ENCODE peak calls at places on chromosomes 7 and 10, in nine cellular contexts. One of them, this sample, is unnamed.

GRCh38 chr7:118583651-118584050 is 359.1 kb downstream of the ANKRD7 start:
- DNase-seq in CD4-positive, alpha-beta T cell: no peak
- DNase-seq in retinal pigment epithelial cell: no peak
- DNase-seq in HCT116: no peak
- DNase-seq in HFF-Myc: no peak
- DNase-seq in IMR-90: no peak
- DNase-seq in heart left ventricle: no peak
- DNase-seq in nephron progenitor cell: no peak
- DNase-seq in lung: no peak
- DNase-seq in this sample: no peak

GRCh38 chr10:15515207-15515606 is 144.1 kb upstream of the FAM171A1 start:
- DNase-seq in CD4-positive, alpha-beta T cell: no peak
- DNase-seq in retinal pigment epithelial cell: no peak
- DNase-seq in HCT116: no peak
- DNase-seq in HFF-Myc: peak
- DNase-seq in IMR-90: no peak
- DNase-seq in heart left ventricle: no peak
- DNase-seq in nephron progenitor cell: no peak
- DNase-seq in lung: peak
- DNase-seq in this sample: peak

GRCh38 chr7:28069788-28070187 is 110.8 kb downstream of the JAZF1 start:
- DNase-seq in CD4-positive, alpha-beta T cell: no peak
- DNase-seq in retinal pigment epithelial cell: no peak
- DNase-seq in HCT116: no peak
- DNase-seq in HFF-Myc: peak
- DNase-seq in IMR-90: peak
- DNase-seq in heart left ventricle: peak
- DNase-seq in nephron progenitor cell: no peak
- DNase-seq in lung: peak
- DNase-seq in this sample: peak

GRCh38 chr10:60465801-60466200 is 76.1 kb upstream of the ANK3 start:
- DNase-seq in CD4-positive, alpha-beta T cell: no peak
- DNase-seq in retinal pigment epithelial cell: no peak
- DNase-seq in HCT116: no peak
- DNase-seq in HFF-Myc: no peak
- DNase-seq in IMR-90: peak
- DNase-seq in heart left ventricle: no peak
- DNase-seq in nephron progenitor cell: no peak
- DNase-seq in lung: no peak
- DNase-seq in this sample: peak

GRCh38 chr10:30510184-30510931 is 76.4 kb downstream of the MAP3K8 start:
- DNase-seq in CD4-positive, alpha-beta T cell: no peak
- DNase-seq in retinal pigment epithelial cell: no peak
- DNase-seq in HCT116: no peak
- DNase-seq in HFF-Myc: no peak
- DNase-seq in IMR-90: peak
- DNase-seq in heart left ventricle: no peak
- DNase-seq in nephron progenitor cell: no peak
- DNase-seq in lung: peak
- DNase-seq in this sample: peak

GRCh38 chr10:69800109-69800508 is 1.6 kb upstream of the COL13A1 start:
- DNase-seq in CD4-positive, alpha-beta T cell: no peak
- DNase-seq in retinal pigment epithelial cell: no peak
- DNase-seq in HCT116: peak
- DNase-seq in HFF-Myc: peak
- DNase-seq in IMR-90: peak
- DNase-seq in heart left ventricle: no peak
- DNase-seq in nephron progenitor cell: peak
- DNase-seq in lung: peak
- DNase-seq in this sample: peak

GRCh38 chr10:14570800-14571199 is 203.9 kb downstream of the FAM107B start:
- DNase-seq in CD4-positive, alpha-beta T cell: no peak
- DNase-seq in retinal pigment epithelial cell: no peak
- DNase-seq in HCT116: no peak
- DNase-seq in HFF-Myc: no peak
- DNase-seq in IMR-90: no peak
- DNase-seq in heart left ventricle: no peak
- DNase-seq in nephron progenitor cell: no peak
- DNase-seq in lung: no peak
- DNase-seq in this sample: no peak

GRCh38 chr7:28533731-28534531 is 121.6 kb downstream of the CREB5 start:
- DNase-seq in CD4-positive, alpha-beta T cell: no peak
- DNase-seq in retinal pigment epithelial cell: no peak
- DNase-seq in HCT116: no peak
- DNase-seq in HFF-Myc: no peak
- DNase-seq in IMR-90: peak
- DNase-seq in heart left ventricle: peak
- DNase-seq in nephron progenitor cell: peak
- DNase-seq in lung: no peak
- DNase-seq in this sample: peak

GRCh38 chr7:163298-163695 is 29.1 kb upstream of the FAM20C start:
- DNase-seq in CD4-positive, alpha-beta T cell: no peak
- DNase-seq in retinal pigment epithelial cell: no peak
- DNase-seq in HCT116: no peak
- DNase-seq in HFF-Myc: no peak
- DNase-seq in IMR-90: no peak
- DNase-seq in heart left ventricle: peak
- DNase-seq in nephron progenitor cell: no peak
- DNase-seq in lung: no peak
- DNase-seq in this sample: no peak

GRCh38 chr7:130096243-130096827 is 26.0 kb downstream of the KLHDC10 start:
- DNase-seq in CD4-positive, alpha-beta T cell: no peak
- DNase-seq in retinal pigment epithelial cell: no peak
- DNase-seq in HCT116: no peak
- DNase-seq in HFF-Myc: no peak
- DNase-seq in IMR-90: no peak
- DNase-seq in heart left ventricle: no peak
- DNase-seq in nephron progenitor cell: no peak
- DNase-seq in lung: no peak
- DNase-seq in this sample: no peak
- TF ChIP-seq CTCF in CD4-positive, alpha-beta T cell: no peak
- TF ChIP-seq CTCF in retinal pigment epithelial cell: peak
- TF ChIP-seq CTCF in HCT116: no peak
- TF ChIP-seq CTCF in HFF-Myc: peak
- TF ChIP-seq CTCF in IMR-90: peak
- TF ChIP-seq CTCF in heart left ventricle: no peak
- TF ChIP-seq CTCF in nephron progenitor cell: no peak
- TF ChIP-seq CTCF in lung: no peak
- TF ChIP-seq CTCF in this sample: peak

GRCh38 chr10:132961864-132962622 is 19.7 kb upstream of the CFAP46 start:
- DNase-seq in CD4-positive, alpha-beta T cell: peak
- DNase-seq in retinal pigment epithelial cell: peak
- DNase-seq in HCT116: no peak
- DNase-seq in HFF-Myc: peak
- DNase-seq in IMR-90: peak
- DNase-seq in heart left ventricle: peak
- DNase-seq in nephron progenitor cell: peak
- DNase-seq in lung: peak
- DNase-seq in this sample: peak
- TF ChIP-seq CTCF in CD4-positive, alpha-beta T cell: no peak
- TF ChIP-seq CTCF in retinal pigment epithelial cell: no peak
- TF ChIP-seq CTCF in HCT116: no peak
- TF ChIP-seq CTCF in HFF-Myc: no peak
- TF ChIP-seq CTCF in IMR-90: no peak
- TF ChIP-seq CTCF in heart left ventricle: no peak
- TF ChIP-seq CTCF in nephron progenitor cell: no peak
- TF ChIP-seq CTCF in lung: no peak
- TF ChIP-seq CTCF in this sample: no peak

GRCh38 chr10:76150886-76151288 is 719.5 kb downstream of the LRMDA start:
- DNase-seq in CD4-positive, alpha-beta T cell: no peak
- DNase-seq in retinal pigment epithelial cell: no peak
- DNase-seq in HCT116: no peak
- DNase-seq in HFF-Myc: no peak
- DNase-seq in IMR-90: no peak
- DNase-seq in heart left ventricle: no peak
- DNase-seq in nephron progenitor cell: peak
- DNase-seq in lung: no peak
- DNase-seq in this sample: no peak
- TF ChIP-seq CTCF in CD4-positive, alpha-beta T cell: no peak
- TF ChIP-seq CTCF in retinal pigment epithelial cell: no peak
- TF ChIP-seq CTCF in HCT116: no peak
- TF ChIP-seq CTCF in HFF-Myc: no peak
- TF ChIP-seq CTCF in IMR-90: no peak
- TF ChIP-seq CTCF in heart left ventricle: no peak
- TF ChIP-seq CTCF in nephron progenitor cell: no peak
- TF ChIP-seq CTCF in lung: no peak
- TF ChIP-seq CTCF in this sample: no peak

GRCh38 chr7:130894146-130895005 is 160.4 kb upstream of the KLF14 start:
- DNase-seq in CD4-positive, alpha-beta T cell: no peak
- DNase-seq in retinal pigment epithelial cell: peak
- DNase-seq in HCT116: peak
- DNase-seq in HFF-Myc: no peak
- DNase-seq in IMR-90: peak
- DNase-seq in heart left ventricle: peak
- DNase-seq in nephron progenitor cell: no peak
- DNase-seq in lung: peak
- DNase-seq in this sample: peak

GRCh38 chr7:130895006-130895750 is 161.2 kb upstream of the KLF14 start:
- DNase-seq in CD4-positive, alpha-beta T cell: no peak
- DNase-seq in retinal pigment epithelial cell: no peak
- DNase-seq in HCT116: no peak
- DNase-seq in HFF-Myc: no peak
- DNase-seq in IMR-90: no peak
- DNase-seq in heart left ventricle: no peak
- DNase-seq in nephron progenitor cell: no peak
- DNase-seq in lung: no peak
- DNase-seq in this sample: peak

GRCh38 chr7:130896051-130896881 is 162.3 kb upstream of the KLF14 start:
- DNase-seq in CD4-positive, alpha-beta T cell: no peak
- DNase-seq in retinal pigment epithelial cell: no peak
- DNase-seq in HCT116: no peak
- DNase-seq in HFF-Myc: no peak
- DNase-seq in IMR-90: peak
- DNase-seq in heart left ventricle: no peak
- DNase-seq in nephron progenitor cell: no peak
- DNase-seq in lung: no peak
- DNase-seq in this sample: peak

GRCh38 chr7:130891254-130892094 is 157.5 kb upstream of the KLF14 start:
- DNase-seq in CD4-positive, alpha-beta T cell: no peak
- DNase-seq in retinal pigment epithelial cell: peak
- DNase-seq in HCT116: peak
- DNase-seq in HFF-Myc: no peak
- DNase-seq in IMR-90: peak
- DNase-seq in heart left ventricle: peak
- DNase-seq in nephron progenitor cell: no peak
- DNase-seq in lung: peak
- DNase-seq in this sample: peak

DNA sequence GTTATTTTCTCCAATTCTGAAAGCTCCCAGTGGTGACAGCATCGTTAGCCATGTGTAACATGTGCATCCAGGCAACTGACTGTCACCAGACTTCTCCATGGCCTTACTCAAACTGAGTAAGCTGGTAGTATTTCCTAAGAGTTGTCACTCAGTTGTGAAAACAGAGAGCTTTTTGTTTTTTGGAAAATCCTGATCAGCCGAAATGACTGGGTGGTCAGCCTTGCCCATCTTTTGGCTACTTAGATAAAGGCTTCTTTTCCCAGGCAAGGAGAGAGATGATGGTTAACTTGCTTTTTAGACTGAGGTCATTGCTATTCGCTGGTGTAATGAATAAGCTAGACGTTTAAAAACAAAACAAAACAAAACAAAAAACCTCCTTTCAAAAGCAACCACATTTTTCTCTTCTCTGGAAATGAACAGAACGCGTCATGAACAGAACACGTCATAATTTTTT is 159.5 kb upstream of the KLF14 start:
- DNase-seq in CD4-positive, alpha-beta T cell: no peak
- DNase-seq in retinal pigment epithelial cell: no peak
- DNase-seq in HCT116: no peak
- DNase-seq in HFF-Myc: no peak
- DNase-seq in IMR-90: peak
- DNase-seq in heart left ventricle: no peak
- DNase-seq in nephron progenitor cell: no peak
- DNase-seq in lung: no peak
- DNase-seq in this sample: peak
- TF ChIP-seq CTCF in CD4-positive, alpha-beta T cell: no peak
- TF ChIP-seq CTCF in retinal pigment epithelial cell: no peak
- TF ChIP-seq CTCF in HCT116: no peak
- TF ChIP-seq CTCF in HFF-Myc: no peak
- TF ChIP-seq CTCF in IMR-90: no peak
- TF ChIP-seq CTCF in heart left ventricle: no peak
- TF ChIP-seq CTCF in nephron progenitor cell: no peak
- TF ChIP-seq CTCF in lung: no peak
- TF ChIP-seq CTCF in this sample: no peak

GRCh38 chr7:75994388-75995051 is at the start of gene TMEM120A:
- DNase-seq in CD4-positive, alpha-beta T cell: peak
- DNase-seq in retinal pigment epithelial cell: peak
- DNase-seq in HCT116: peak
- DNase-seq in HFF-Myc: peak
- DNase-seq in IMR-90: peak
- DNase-seq in heart left ventricle: peak
- DNase-seq in nephron progenitor cell: peak
- DNase-seq in lung: peak
- DNase-seq in this sample: peak
- TF ChIP-seq CTCF in CD4-positive, alpha-beta T cell: peak
- TF ChIP-seq CTCF in retinal pigment epithelial cell: no peak
- TF ChIP-seq CTCF in HCT116: no peak
- TF ChIP-seq CTCF in HFF-Myc: no peak
- TF ChIP-seq CTCF in IMR-90: peak
- TF ChIP-seq CTCF in heart left ventricle: peak
- TF ChIP-seq CTCF in nephron progenitor cell: no peak
- TF ChIP-seq CTCF in lung: no peak
- TF ChIP-seq CTCF in this sample: no peak

This sample was measured in fibroblast of mammary gland.